ENCODE peak calls at places on chromosome 21, in ten cellular contexts. One of them, this sample, is unnamed.

GRCh38 chr21:33968082-33968997 is 52.7 kb upstream of the ATP5PO start:
- DNase-seq in RCC 7860: peak
- DNase-seq in astrocyte of the cerebellum: no peak
- DNase-seq in renal cortical epithelial cell: peak
- DNase-seq in Calu3: peak
- DNase-seq in HCEC 1CT: peak
- DNase-seq in neural progenitor cell: peak
- DNase-seq in activated T-cell treated with anti-CD3 and anti-CD28 coated beads for 1 hour: no peak
- DNase-seq in choroid plexus epithelial cell: peak
- DNase-seq in activated gamma-delta T cell treated with Interleukin-2 at 50 U/mL for 16 hours: no peak
- DNase-seq in this sample: peak

GRCh38 chr21:17045214-17045835 is 467.5 kb upstream of the CXADR start:
- DNase-seq in renal cortical epithelial cell: peak
- DNase-seq in neural progenitor cell: no peak
- DNase-seq in activated gamma-delta T cell treated with Interleukin-2 at 50 U/mL for 16 hours: no peak
- DNase-seq in HCEC 1CT: peak
- DNase-seq in RCC 7860: peak
- DNase-seq in Calu3: no peak
- DNase-seq in choroid plexus epithelial cell: peak
- DNase-seq in astrocyte of the cerebellum: peak
- DNase-seq in activated T-cell treated with anti-CD3 and anti-CD28 coated beads for 1 hour: no peak
- DNase-seq in this sample: peak

GRCh38 chr21:33643658-33644311 is 1.5 kb downstream of the ITSN1 start:
- DNase-seq in RCC 7860: peak
- DNase-seq in Calu3: no peak
- DNase-seq in activated gamma-delta T cell treated with Interleukin-2 at 50 U/mL for 16 hours: no peak
- DNase-seq in neural progenitor cell: peak
- DNase-seq in choroid plexus epithelial cell: peak
- DNase-seq in activated T-cell treated with anti-CD3 and anti-CD28 coated beads for 1 hour: no peak
- DNase-seq in astrocyte of the cerebellum: no peak
- DNase-seq in renal cortical epithelial cell: peak
- DNase-seq in HCEC 1CT: peak
- DNase-seq in this sample: peak

GRCh38 chr21:45178072-45178608 is 103.8 kb downstream of the ADARB1 start:
- DNase-seq in activated gamma-delta T cell treated with Interleukin-2 at 50 U/mL for 16 hours: no peak
- DNase-seq in Calu3: no peak
- DNase-seq in RCC 7860: no peak
- DNase-seq in astrocyte of the cerebellum: no peak
- DNase-seq in neural progenitor cell: no peak
- DNase-seq in renal cortical epithelial cell: no peak
- DNase-seq in HCEC 1CT: no peak
- DNase-seq in activated T-cell treated with anti-CD3 and anti-CD28 coated beads for 1 hour: no peak
- DNase-seq in choroid plexus epithelial cell: no peak
- DNase-seq in this sample: no peak

GRCh38 chr21:31941694-31942093 is 68.9 kb downstream of the HUNK start:
- DNase-seq in choroid plexus epithelial cell: no peak
- DNase-seq in Calu3: no peak
- DNase-seq in HCEC 1CT: no peak
- DNase-seq in RCC 7860: no peak
- DNase-seq in renal cortical epithelial cell: no peak
- DNase-seq in activated gamma-delta T cell treated with Interleukin-2 at 50 U/mL for 16 hours: no peak
- DNase-seq in neural progenitor cell: no peak
- DNase-seq in activated T-cell treated with anti-CD3 and anti-CD28 coated beads for 1 hour: no peak
- DNase-seq in astrocyte of the cerebellum: no peak
- DNase-seq in this sample: no peak

GRCh38 chr21:45530423-45531113 is 11.7 kb downstream of the SLC19A1 start:
- DNase-seq in astrocyte of the cerebellum: no peak
- DNase-seq in RCC 7860: no peak
- DNase-seq in HCEC 1CT: no peak
- DNase-seq in choroid plexus epithelial cell: no peak
- DNase-seq in neural progenitor cell: no peak
- DNase-seq in activated T-cell treated with anti-CD3 and anti-CD28 coated beads for 1 hour: no peak
- DNase-seq in renal cortical epithelial cell: no peak
- DNase-seq in Calu3: no peak
- DNase-seq in activated gamma-delta T cell treated with Interleukin-2 at 50 U/mL for 16 hours: no peak
- DNase-seq in this sample: no peak

GRCh38 chr21:44926364-44927101 is 5.8 kb upstream of the ITGB2 start:
- DNase-seq in renal cortical epithelial cell: peak
- DNase-seq in activated gamma-delta T cell treated with Interleukin-2 at 50 U/mL for 16 hours: peak
- DNase-seq in RCC 7860: peak
- DNase-seq in astrocyte of the cerebellum: no peak
- DNase-seq in HCEC 1CT: no peak
- DNase-seq in activated T-cell treated with anti-CD3 and anti-CD28 coated beads for 1 hour: no peak
- DNase-seq in Calu3: no peak
- DNase-seq in neural progenitor cell: no peak
- DNase-seq in choroid plexus epithelial cell: no peak
- DNase-seq in this sample: no peak

GRCh38 chr21:34967509-34968289 is 81.4 kb downstream of the RUNX1 start:
- DNase-seq in HCEC 1CT: peak
- DNase-seq in astrocyte of the cerebellum: no peak
- DNase-seq in Calu3: peak
- DNase-seq in neural progenitor cell: no peak
- DNase-seq in activated T-cell treated with anti-CD3 and anti-CD28 coated beads for 1 hour: no peak
- DNase-seq in renal cortical epithelial cell: peak
- DNase-seq in RCC 7860: peak
- DNase-seq in activated gamma-delta T cell treated with Interleukin-2 at 50 U/mL for 16 hours: no peak
- DNase-seq in choroid plexus epithelial cell: no peak
- DNase-seq in this sample: peak

GRCh38 chr21:40754466-40754865 is 92.5 kb downstream of the DSCAM start:
- DNase-seq in astrocyte of the cerebellum: no peak
- DNase-seq in choroid plexus epithelial cell: no peak
- DNase-seq in activated T-cell treated with anti-CD3 and anti-CD28 coated beads for 1 hour: no peak
- DNase-seq in Calu3: no peak
- DNase-seq in HCEC 1CT: no peak
- DNase-seq in activated gamma-delta T cell treated with Interleukin-2 at 50 U/mL for 16 hours: no peak
- DNase-seq in renal cortical epithelial cell: no peak
- DNase-seq in RCC 7860: no peak
- DNase-seq in neural progenitor cell: no peak
- DNase-seq in this sample: no peak

GRCh38 chr21:45050786-45051489 is 23.4 kb upstream of the ADARB1 start:
- DNase-seq in renal cortical epithelial cell: no peak
- DNase-seq in neural progenitor cell: no peak
- DNase-seq in activated gamma-delta T cell treated with Interleukin-2 at 50 U/mL for 16 hours: no peak
- DNase-seq in HCEC 1CT: peak
- DNase-seq in Calu3: no peak
- DNase-seq in activated T-cell treated with anti-CD3 and anti-CD28 coated beads for 1 hour: no peak
- DNase-seq in choroid plexus epithelial cell: peak
- DNase-seq in RCC 7860: no peak
- DNase-seq in astrocyte of the cerebellum: peak
- DNase-seq in this sample: no peak

GRCh38 chr21:43657355-43658093 is 1.8 kb downstream of the HSF2BP start:
- DNase-seq in RCC 7860: no peak
- DNase-seq in activated T-cell treated with anti-CD3 and anti-CD28 coated beads for 1 hour: no peak
- DNase-seq in HCEC 1CT: no peak
- DNase-seq in choroid plexus epithelial cell: no peak
- DNase-seq in neural progenitor cell: no peak
- DNase-seq in renal cortical epithelial cell: no peak
- DNase-seq in Calu3: no peak
- DNase-seq in activated gamma-delta T cell treated with Interleukin-2 at 50 U/mL for 16 hours: no peak
- DNase-seq in astrocyte of the cerebellum: no peak
- DNase-seq in this sample: no peak

GRCh38 chr21:24594082-24594481 is 1013.2 kb downstream of the MRPL39 start:
- DNase-seq in HCEC 1CT: no peak
- DNase-seq in astrocyte of the cerebellum: no peak
- DNase-seq in activated gamma-delta T cell treated with Interleukin-2 at 50 U/mL for 16 hours: no peak
- DNase-seq in renal cortical epithelial cell: no peak
- DNase-seq in neural progenitor cell: no peak
- DNase-seq in activated T-cell treated with anti-CD3 and anti-CD28 coated beads for 1 hour: no peak
- DNase-seq in Calu3: no peak
- DNase-seq in RCC 7860: no peak
- DNase-seq in choroid plexus epithelial cell: no peak
- DNase-seq in this sample: no peak

GRCh38 chr21:17789660-17790059 is 29.5 kb downstream of the C21orf91 start:
- DNase-seq in activated T-cell treated with anti-CD3 and anti-CD28 coated beads for 1 hour: no peak
- DNase-seq in renal cortical epithelial cell: no peak
- DNase-seq in choroid plexus epithelial cell: no peak
- DNase-seq in RCC 7860: no peak
- DNase-seq in Calu3: no peak
- DNase-seq in activated gamma-delta T cell treated with Interleukin-2 at 50 U/mL for 16 hours: no peak
- DNase-seq in neural progenitor cell: no peak
- DNase-seq in HCEC 1CT: no peak
- DNase-seq in astrocyte of the cerebellum: no peak
- DNase-seq in this sample: no peak

GRCh38 chr21:15820857-15821256 is 91.1 kb downstream of the USP25 start:
- DNase-seq in HCEC 1CT: peak
- DNase-seq in renal cortical epithelial cell: no peak
- DNase-seq in activated T-cell treated with anti-CD3 and anti-CD28 coated beads for 1 hour: no peak
- DNase-seq in neural progenitor cell: no peak
- DNase-seq in RCC 7860: no peak
- DNase-seq in Calu3: no peak
- DNase-seq in choroid plexus epithelial cell: peak
- DNase-seq in activated gamma-delta T cell treated with Interleukin-2 at 50 U/mL for 16 hours: no peak
- DNase-seq in astrocyte of the cerebellum: no peak
- DNase-seq in this sample: no peak

GRCh38 chr21:45982256-45982757 is 737 bp downstream of the COL6A1 start:
- DNase-seq in astrocyte of the cerebellum: no peak
- DNase-seq in Calu3: no peak
- DNase-seq in activated gamma-delta T cell treated with Interleukin-2 at 50 U/mL for 16 hours: peak
- DNase-seq in choroid plexus epithelial cell: peak
- DNase-seq in renal cortical epithelial cell: no peak
- DNase-seq in RCC 7860: no peak
- DNase-seq in HCEC 1CT: no peak
- DNase-seq in neural progenitor cell: peak
- DNase-seq in activated T-cell treated with anti-CD3 and anti-CD28 coated beads for 1 hour: no peak
- DNase-seq in this sample: peak

GRCh38 chr21:44758781-44759627 is 42.6 kb downstream of the UBE2G2 start:
- DNase-seq in Calu3: no peak
- DNase-seq in neural progenitor cell: no peak
- DNase-seq in HCEC 1CT: no peak
- DNase-seq in renal cortical epithelial cell: no peak
- DNase-seq in activated gamma-delta T cell treated with Interleukin-2 at 50 U/mL for 16 hours: no peak
- DNase-seq in choroid plexus epithelial cell: no peak
- DNase-seq in RCC 7860: no peak
- DNase-seq in activated T-cell treated with anti-CD3 and anti-CD28 coated beads for 1 hour: no peak
- DNase-seq in astrocyte of the cerebellum: no peak
- DNase-seq in this sample: no peak

GRCh38 chr21:34845521-34846213 is 176.9 kb downstream of the CLIC6 start:
- DNase-seq in Calu3: peak
- DNase-seq in RCC 7860: peak
- DNase-seq in choroid plexus epithelial cell: peak
- DNase-seq in renal cortical epithelial cell: peak
- DNase-seq in activated gamma-delta T cell treated with Interleukin-2 at 50 U/mL for 16 hours: no peak
- DNase-seq in HCEC 1CT: peak
- DNase-seq in astrocyte of the cerebellum: peak
- DNase-seq in activated T-cell treated with anti-CD3 and anti-CD28 coated beads for 1 hour: no peak
- DNase-seq in neural progenitor cell: no peak
- DNase-seq in this sample: no peak

GRCh38 chr21:17118638-17119384 is 394.0 kb upstream of the CXADR start:
- DNase-seq in renal cortical epithelial cell: no peak
- DNase-seq in activated gamma-delta T cell treated with Interleukin-2 at 50 U/mL for 16 hours: no peak
- DNase-seq in RCC 7860: no peak
- DNase-seq in neural progenitor cell: no peak
- DNase-seq in choroid plexus epithelial cell: no peak
- DNase-seq in Calu3: no peak
- DNase-seq in HCEC 1CT: no peak
- DNase-seq in astrocyte of the cerebellum: no peak
- DNase-seq in activated T-cell treated with anti-CD3 and anti-CD28 coated beads for 1 hour: no peak
- DNase-seq in this sample: no peak

GRCh38 chr21:43740497-43741156 is 21.7 kb downstream of the PDXK start:
- DNase-seq in renal cortical epithelial cell: peak
- DNase-seq in RCC 7860: no peak
- DNase-seq in activated T-cell treated with anti-CD3 and anti-CD28 coated beads for 1 hour: no peak
- DNase-seq in choroid plexus epithelial cell: peak
- DNase-seq in activated gamma-delta T cell treated with Interleukin-2 at 50 U/mL for 16 hours: no peak
- DNase-seq in Calu3: peak
- DNase-seq in neural progenitor cell: peak
- DNase-seq in astrocyte of the cerebellum: no peak
- DNase-seq in HCEC 1CT: no peak
- DNase-seq in this sample: no peak

GRCh38 chr21:39124852-39125251 is 58.4 kb downstream of the PSMG1 start:
- DNase-seq in astrocyte of the cerebellum: no peak
- DNase-seq in activated gamma-delta T cell treated with Interleukin-2 at 50 U/mL for 16 hours: no peak
- DNase-seq in activated T-cell treated with anti-CD3 and anti-CD28 coated beads for 1 hour: no peak
- DNase-seq in Calu3: no peak
- DNase-seq in HCEC 1CT: no peak
- DNase-seq in renal cortical epithelial cell: no peak
- DNase-seq in choroid plexus epithelial cell: no peak
- DNase-seq in RCC 7860: no peak
- DNase-seq in neural progenitor cell: no peak
- DNase-seq in this sample: no peak

GRCh38 chr21:36728371-36729111 is 29.6 kb downstream of the SIM2 start:
- DNase-seq in Calu3: no peak
- DNase-seq in activated T-cell treated with anti-CD3 and anti-CD28 coated beads for 1 hour: no peak
- DNase-seq in activated gamma-delta T cell treated with Interleukin-2 at 50 U/mL for 16 hours: no peak
- DNase-seq in choroid plexus epithelial cell: no peak
- DNase-seq in renal cortical epithelial cell: peak
- DNase-seq in RCC 7860: peak
- DNase-seq in astrocyte of the cerebellum: peak
- DNase-seq in neural progenitor cell: no peak
- DNase-seq in HCEC 1CT: no peak
- DNase-seq in this sample: no peak

GRCh38 chr21:16460936-16461335 is 731.2 kb downstream of the USP25 start:
- DNase-seq in activated T-cell treated with anti-CD3 and anti-CD28 coated beads for 1 hour: no peak
- DNase-seq in HCEC 1CT: no peak
- DNase-seq in Calu3: no peak
- DNase-seq in astrocyte of the cerebellum: no peak
- DNase-seq in neural progenitor cell: no peak
- DNase-seq in renal cortical epithelial cell: no peak
- DNase-seq in activated gamma-delta T cell treated with Interleukin-2 at 50 U/mL for 16 hours: no peak
- DNase-seq in choroid plexus epithelial cell: no peak
- DNase-seq in RCC 7860: no peak
- DNase-seq in this sample: no peak

GRCh38 chr21:18147678-18148077 is 97.0 kb upstream of the CHODL start:
- DNase-seq in Calu3: no peak
- DNase-seq in HCEC 1CT: no peak
- DNase-seq in renal cortical epithelial cell: peak
- DNase-seq in RCC 7860: no peak
- DNase-seq in neural progenitor cell: no peak
- DNase-seq in astrocyte of the cerebellum: no peak
- DNase-seq in choroid plexus epithelial cell: peak
- DNase-seq in activated gamma-delta T cell treated with Interleukin-2 at 50 U/mL for 16 hours: no peak
- DNase-seq in activated T-cell treated with anti-CD3 and anti-CD28 coated beads for 1 hour: no peak
- DNase-seq in this sample: peak

GRCh38 chr21:44868707-44869106 is 4.8 kb downstream of the PTTG1IP start:
- DNase-seq in HCEC 1CT: no peak
- DNase-seq in RCC 7860: no peak
- DNase-seq in neural progenitor cell: no peak
- DNase-seq in activated gamma-delta T cell treated with Interleukin-2 at 50 U/mL for 16 hours: no peak
- DNase-seq in astrocyte of the cerebellum: no peak
- DNase-seq in Calu3: no peak
- DNase-seq in choroid plexus epithelial cell: no peak
- DNase-seq in renal cortical epithelial cell: no peak
- DNase-seq in activated T-cell treated with anti-CD3 and anti-CD28 coated beads for 1 hour: no peak
- DNase-seq in this sample: no peak

GRCh38 chr21:45054927-45055612 is 19.3 kb upstream of the ADARB1 start:
- DNase-seq in activated gamma-delta T cell treated with Interleukin-2 at 50 U/mL for 16 hours: no peak
- DNase-seq in activated T-cell treated with anti-CD3 and anti-CD28 coated beads for 1 hour: no peak
- DNase-seq in choroid plexus epithelial cell: no peak
- DNase-seq in Calu3: no peak
- DNase-seq in renal cortical epithelial cell: no peak
- DNase-seq in HCEC 1CT: no peak
- DNase-seq in neural progenitor cell: no peak
- DNase-seq in RCC 7860: no peak
- DNase-seq in astrocyte of the cerebellum: no peak
- DNase-seq in this sample: no peak

GRCh38 chr21:16454371-16454770 is 724.6 kb downstream of the USP25 start:
- DNase-seq in HCEC 1CT: peak
- DNase-seq in activated T-cell treated with anti-CD3 and anti-CD28 coated beads for 1 hour: no peak
- DNase-seq in activated gamma-delta T cell treated with Interleukin-2 at 50 U/mL for 16 hours: no peak
- DNase-seq in astrocyte of the cerebellum: no peak
- DNase-seq in renal cortical epithelial cell: peak
- DNase-seq in neural progenitor cell: no peak
- DNase-seq in Calu3: no peak
- DNase-seq in choroid plexus epithelial cell: peak
- DNase-seq in RCC 7860: no peak
- DNase-seq in this sample: no peak

GRCh38 chr21:29168874-29169273 is 38.4 kb downstream of the MAP3K7CL start:
- DNase-seq in activated gamma-delta T cell treated with Interleukin-2 at 50 U/mL for 16 hours: no peak
- DNase-seq in renal cortical epithelial cell: peak
- DNase-seq in Calu3: peak
- DNase-seq in choroid plexus epithelial cell: no peak
- DNase-seq in RCC 7860: no peak
- DNase-seq in activated T-cell treated with anti-CD3 and anti-CD28 coated beads for 1 hour: no peak
- DNase-seq in HCEC 1CT: no peak
- DNase-seq in neural progenitor cell: no peak
- DNase-seq in astrocyte of the cerebellum: no peak
- DNase-seq in this sample: no peak

GRCh38 chr21:41069305-41069642 is 98.7 kb upstream of the BACE2 start:
- DNase-seq in activated T-cell treated with anti-CD3 and anti-CD28 coated beads for 1 hour: no peak
- DNase-seq in astrocyte of the cerebellum: no peak
- DNase-seq in HCEC 1CT: no peak
- DNase-seq in Calu3: no peak
- DNase-seq in choroid plexus epithelial cell: no peak
- DNase-seq in renal cortical epithelial cell: no peak
- DNase-seq in RCC 7860: no peak
- DNase-seq in activated gamma-delta T cell treated with Interleukin-2 at 50 U/mL for 16 hours: no peak
- DNase-seq in neural progenitor cell: no peak
- DNase-seq in this sample: no peak

This sample was measured in RKO.